ENCODE peak calls at places on chromosomes 12 and 14, in four cellular contexts. A, H, U and N are unnamed samples.

GRCh38 chr14:68384335-68384734 is 408.5 kb downstream of the ZFP36L1 start:
- DNase-seq in U (no peak), A (no peak), H (no peak), N (no peak)

GRCh38 chr14:39177168-39177545 is 2.1 kb downstream of the PNN start:
- DNase-seq in U (no peak), H (no peak), A (no peak), N (no peak)

GRCh38 chr12:26227376-26227775 is 32.0 kb downstream of the SSPN start:
- DNase-seq in A (no peak), U (no peak), H (no peak), N (no peak)

GRCh38 chr12:25352078-25352918 is 101.6 kb upstream of the KRAS start:
- DNase-seq in H (no peak), A (no peak), U (no peak), N (no peak)

GRCh38 chr14:93732524-93732923 is 55.8 kb downstream of the PRIMA1 start:
- DNase-seq in H (no peak), U (no peak), A (no peak), N (no peak)

GRCh38 chr12:1911598-1912575 is 6.6 kb downstream of the CACNA2D4 start:
- DNase-seq in A (no peak), U (no peak), H (no peak), N (no peak)

GRCh38 chr12:13211191-13211858 is 14.8 kb downstream of the EMP1 start:
- DNase-seq in H (no peak), U (no peak), A (no peak), N (no peak)

GRCh38 chr14:76908834-76909233 is 82.6 kb downstream of the LRRC74A start:
- DNase-seq in U (no peak), H (no peak), A (no peak), N (peak)

GRCh38 chr12:108381793-108382436 is 42.8 kb upstream of the CMKLR1 start:
- DNase-seq in U (peak), H (peak), A (no peak), N (no peak)

GRCh38 chr12:53223391-53224267 is 8.4 kb downstream of the RARG start:
- DNase-seq in U (no peak), H (peak), A (peak), N (peak)

GRCh38 chr14:60965402-60965801 is 15.5 kb downstream of the TRMT5 start:
- DNase-seq in U (no peak), A (no peak), H (no peak), N (no peak)

GRCh38 chr12:112838731-112839130 is 47.2 kb downstream of the RPH3A start:
- DNase-seq in A (no peak), H (no peak), U (peak), N (no peak)

GRCh38 chr12:110661337-110661972 is 27.5 kb downstream of the HVCN1 start:
- DNase-seq in H (no peak), A (no peak), U (no peak), N (peak)

GRCh38 chr14:59265808-59266207 is 77.3 kb downstream of the DAAM1 start:
- DNase-seq in H (no peak), A (no peak), U (no peak), N (no peak)

GRCh38 chr12:10364839-10365681 is 24.8 kb downstream of the KLRK1 start:
- DNase-seq in A (no peak), H (peak), U (peak), N (peak)

GRCh38 chr12:121145221-121145620 is 12.5 kb downstream of the P2RX7 start:
- DNase-seq in H (no peak), U (no peak), A (no peak), N (no peak)

GRCh38 chr14:70213721-70214282 is 25.1 kb upstream of the SLC8A3 start:
- DNase-seq in H (no peak), U (no peak), A (no peak), N (no peak)

GRCh38 chr12:24860546-24860945 is 88.4 kb downstream of the BCAT1 start:
- DNase-seq in H (no peak), U (no peak), A (no peak), N (no peak)